ENCODE peak calls at places on chromosomes 4 and X, in ten cellular contexts. A is gastrocnemius medialis; T is kidney; S is tibial artery; R is lower leg skin; M is A673; P is bronchial epithelial cell; Q is AG04450; I is CD8-positive, alpha-beta memory T cell; Y is adrenal gland. B is an unnamed sample.

GRCh38 chr4:180860136-180860720 is 1383.0 kb upstream of the TENM3 start:
- DNase-seq in A (no peak), M (no peak), T (no peak), Q (no peak), R (no peak), I (no peak), S (no peak), P (no peak), Y (no peak), B (no peak)

GRCh38 chrX:39196192-39197102 is 395.2 kb downstream of the MID1IP1 start:
- DNase-seq in R (no peak), A (peak), P (peak), S (no peak), T (no peak), I (peak), Q (no peak), M (peak), Y (no peak), B (peak)

GRCh38 chr4:2304877-2305561 is 43.1 kb upstream of the MXD4 start:
- DNase-seq in M (no peak), P (no peak), T (no peak), Y (no peak), I (no peak), Q (no peak), A (no peak), S (peak), R (no peak), B (no peak)

GRCh38 chr4:168076989-168077725 is 15.2 kb upstream of the ANXA10 start:
- DNase-seq in M (peak), A (peak), T (no peak), I (no peak), Q (peak), S (no peak), R (peak), P (peak), Y (peak), B (peak)

GRCh38 chr4:147599764-147600163 is 17.4 kb upstream of the TMEM184C start:
- DNase-seq in Y (no peak), S (no peak), I (no peak), A (no peak), M (no peak), R (no peak), Q (peak), P (no peak), T (no peak), B (no peak)

GRCh38 chr4:81207793-81208192 is 7.2 kb downstream of the PRKG2 start:
- DNase-seq in R (peak), A (no peak), Y (no peak), Q (peak), S (no peak), P (peak), I (no peak), M (no peak), T (no peak), B (peak)

GRCh38 chr4:89197920-89198319 is 86.6 kb downstream of the TIGD2 start:
- DNase-seq in Y (no peak), I (no peak), S (no peak), Q (no peak), M (no peak), P (no peak), A (no peak), R (no peak), T (no peak), B (no peak)

GRCh38 chr4:6885953-6886557 is 23.6 kb upstream of the TBC1D14 start:
- DNase-seq in M (peak), P (peak), T (no peak), Y (peak), R (peak), Q (no peak), A (peak), I (no peak), S (peak), B (no peak)

GRCh38 chr4:84914686-84915395 is 51.6 kb downstream of the WDFY3 start:
- DNase-seq in R (no peak), Y (no peak), P (peak), Q (no peak), A (no peak), M (no peak), S (no peak), T (no peak), I (no peak), B (no peak)

GRCh38 chrX:69501433-69501832 is 2.7 kb upstream of the NALF2 start:
- DNase-seq in S (no peak), T (no peak), Q (no peak), A (no peak), Y (no peak), P (no peak), R (no peak), M (peak), I (no peak), B (no peak)

GRCh38 chr4:163161536-163162205 is 5.0 kb downstream of the NAF1 start:
- DNase-seq in P (peak), Q (peak), Y (no peak), A (no peak), S (no peak), T (no peak), M (no peak), R (no peak), I (no peak), B (no peak)

GRCh38 chr4:127410201-127410600 is 222.6 kb upstream of the INTU start:
- DNase-seq in R (peak), M (no peak), Y (peak), T (peak), P (no peak), Q (no peak), I (no peak), A (peak), S (peak), B (no peak)

GRCh38 chrX:109840585-109840984 is 107.5 kb upstream of the ACSL4 start:
- DNase-seq in P (peak), Y (peak), R (peak), I (no peak), A (peak), S (peak), Q (peak), T (no peak), M (peak), B (peak)

GRCh38 chr4:53571936-53572580 is 19.2 kb downstream of the LNX1 start:
- DNase-seq in S (no peak), T (no peak), R (no peak), Y (no peak), I (no peak), M (no peak), A (no peak), Q (no peak), P (no peak), B (no peak)

GRCh38 chrX:46485897-46486296 is 59.3 kb downstream of the ZNF674 start:
- DNase-seq in R (no peak), A (no peak), Y (no peak), T (no peak), I (no peak), M (no peak), S (no peak), P (no peak), Q (no peak), B (no peak)

GRCh38 chr4:23373269-23373668 is 516.6 kb downstream of the PPARGC1A start:
- DNase-seq in A (peak), M (no peak), I (no peak), P (peak), S (no peak), T (peak), Y (peak), R (no peak), Q (no peak), B (peak)

GRCh38 chrX:137313627-137314026 is 252.3 kb upstream of the ZIC3 start:
- DNase-seq in S (no peak), A (no peak), I (no peak), P (no peak), Y (no peak), M (no peak), Q (no peak), R (no peak), T (no peak), B (no peak)

GRCh38 chr4:113695328-113696169 is 66.0 kb downstream of the CAMK2D start:
- DNase-seq in Q (no peak), Y (no peak), A (no peak), R (no peak), M (no peak), I (no peak), S (no peak), T (no peak), P (peak), B (no peak)

GRCh38 chr4:13654158-13654797 is 26.8 kb upstream of the BOD1L1 start:
- DNase-seq in Y (peak), Q (no peak), T (peak), S (peak), A (peak), I (peak), M (peak), P (peak), R (peak), B (peak)

GRCh38 chr4:146159384-146160058 is 16.0 kb upstream of the LSM6 start:
- DNase-seq in T (no peak), I (no peak), Y (no peak), P (no peak), M (no peak), R (no peak), S (no peak), A (no peak), Q (no peak), B (no peak)

GRCh38 chr4:27123769-27124124 is 263.1 kb downstream of the STIM2 start:
- DNase-seq in S (no peak), T (no peak), P (no peak), R (no peak), M (no peak), I (no peak), Y (no peak), Q (no peak), A (no peak), B (no peak)

GRCh38 chr4:103499094-103499493 is 220.7 kb downstream of the TACR3 start:
- DNase-seq in P (no peak), S (no peak), T (no peak), Q (no peak), M (no peak), A (no peak), Y (no peak), I (no peak), R (no peak), B (no peak)

GRCh38 chr4:55866973-55867574 is 13.6 kb downstream of the EXOC1 start:
- DNase-seq in I (peak), T (no peak), A (peak), R (peak), P (peak), M (peak), Y (peak), S (no peak), Q (no peak), B (peak)

GRCh38 chr4:139986108-139986507 is 167.9 kb downstream of the MAML3 start:
- DNase-seq in Q (no peak), A (no peak), P (no peak), M (no peak), T (no peak), R (no peak), Y (no peak), I (no peak), S (no peak), B (peak)

GRCh38 chr4:100294356-100294755 is 104.1 kb upstream of the DDIT4L start:
- DNase-seq in I (no peak), Y (no peak), M (no peak), P (no peak), T (no peak), A (no peak), Q (no peak), R (no peak), S (no peak), B (no peak)

GRCh38 chr4:167196386-167196785 is 37.9 kb downstream of the SPOCK3 start:
- DNase-seq in Q (no peak), P (peak), Y (no peak), R (no peak), M (no peak), S (no peak), A (no peak), I (no peak), T (no peak), B (no peak)

DNA sequence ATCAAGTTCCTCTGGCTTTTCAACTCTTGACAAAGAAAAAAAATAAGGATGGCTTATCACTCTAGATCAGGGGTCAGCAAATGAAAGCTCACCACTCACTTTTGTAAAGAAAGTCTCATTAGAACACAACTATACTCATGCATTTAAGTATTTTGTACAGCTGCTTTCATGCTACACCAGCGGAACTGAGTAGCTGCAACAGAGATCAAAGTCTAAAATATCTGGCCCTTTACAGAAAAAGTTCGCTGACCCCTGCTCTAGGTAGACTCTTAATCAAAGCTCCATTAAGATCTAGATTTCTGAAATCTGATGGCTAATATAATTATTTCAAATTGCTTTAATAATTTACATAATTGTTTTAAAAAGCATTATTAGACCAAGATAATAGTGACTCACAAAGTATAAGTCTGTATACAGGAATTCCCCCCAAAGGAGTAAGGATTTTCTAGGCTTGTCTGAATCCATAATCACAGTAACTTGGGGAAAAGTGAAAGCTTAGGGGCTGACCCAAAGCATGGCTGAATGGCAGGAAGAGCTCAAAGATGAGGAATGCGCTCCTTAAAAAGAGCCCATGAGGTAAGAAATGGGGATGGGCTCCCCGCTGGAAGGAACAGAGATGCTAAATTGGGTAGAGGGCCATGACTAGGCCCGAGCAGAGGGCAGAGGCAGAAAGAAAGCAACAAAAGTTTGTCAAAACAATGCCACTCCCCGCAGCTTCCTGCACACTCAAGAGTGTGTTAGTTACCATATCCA is 140.3 kb downstream of the SH3KBP1 start:
- DNase-seq in P (no peak), I (no peak), R (no peak), Y (no peak), A (no peak), S (no peak), M (no peak), Q (no peak), T (no peak), B (no peak)
- H3K4me3 ChIP-seq in P (no peak), I (no peak), R (no peak), Y (no peak), A (no peak), S (no peak), M (no peak), Q (no peak), T (no peak), B (no peak)

DNA sequence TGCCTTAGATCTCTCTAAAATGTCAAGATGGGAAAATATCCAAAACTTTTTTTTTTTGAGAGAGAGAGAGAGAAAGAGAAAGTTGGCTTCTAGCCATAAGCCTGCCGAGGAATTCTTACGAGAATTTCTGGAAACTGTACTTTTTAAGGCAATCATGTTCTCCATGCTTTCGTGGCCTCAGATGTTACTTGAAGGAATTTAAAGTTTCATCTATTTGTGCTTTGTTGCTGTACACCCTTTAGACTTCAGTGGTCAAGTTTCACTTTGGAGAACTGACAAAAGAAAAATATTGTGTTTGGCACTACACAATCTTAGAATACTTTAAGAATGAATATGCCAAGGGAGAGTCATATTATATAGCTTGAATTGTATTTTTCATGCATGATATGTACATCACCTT is 53.9 kb downstream of the FAT4 start:
- DNase-seq in Q (peak), I (no peak), S (no peak), M (peak), P (peak), A (no peak), R (no peak), Y (no peak), T (no peak), B (peak)
- H3K4me3 ChIP-seq in Q (peak), I (no peak), S (peak), M (peak), P (peak), A (peak), R (no peak), Y (peak), T (peak), B (peak)

DNA sequence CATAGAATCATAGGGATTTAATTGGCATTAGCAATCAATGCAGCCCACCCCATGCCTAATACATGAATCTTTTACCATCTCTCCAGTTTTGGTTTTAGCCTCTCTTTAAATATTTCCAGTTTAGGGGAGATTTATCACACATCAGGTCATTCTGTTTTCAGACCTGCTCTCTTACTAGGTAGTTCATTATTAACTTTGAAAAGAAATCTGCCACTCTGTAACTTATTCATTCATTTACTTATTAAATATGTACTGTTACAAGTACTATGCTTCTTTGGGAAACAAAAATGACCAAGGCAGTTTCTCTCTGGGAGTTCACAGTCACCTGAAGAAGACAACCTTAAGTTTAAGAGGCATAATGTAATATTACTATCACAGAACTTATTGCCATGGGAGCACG is 62.1 kb downstream of the USO1 start:
- DNase-seq in S (no peak), I (no peak), T (no peak), Y (no peak), P (no peak), M (no peak), Q (no peak), R (no peak), A (no peak), B (no peak)
- H3K4me3 ChIP-seq in S (no peak), I (no peak), T (no peak), Y (no peak), P (no peak), M (no peak), Q (no peak), R (no peak), A (no peak), B (no peak)

GRCh38 chr4:154009191-154009590 is 220.3 kb upstream of the SFRP2 start:
- DNase-seq in Y (no peak), Q (no peak), T (no peak), P (peak), S (no peak), R (no peak), I (no peak), M (no peak), A (no peak), B (no peak)
- H3K4me3 ChIP-seq in Y (no peak), Q (no peak), T (no peak), P (no peak), S (no peak), R (no peak), I (no peak), M (no peak), A (no peak), B (no peak)

DNA sequence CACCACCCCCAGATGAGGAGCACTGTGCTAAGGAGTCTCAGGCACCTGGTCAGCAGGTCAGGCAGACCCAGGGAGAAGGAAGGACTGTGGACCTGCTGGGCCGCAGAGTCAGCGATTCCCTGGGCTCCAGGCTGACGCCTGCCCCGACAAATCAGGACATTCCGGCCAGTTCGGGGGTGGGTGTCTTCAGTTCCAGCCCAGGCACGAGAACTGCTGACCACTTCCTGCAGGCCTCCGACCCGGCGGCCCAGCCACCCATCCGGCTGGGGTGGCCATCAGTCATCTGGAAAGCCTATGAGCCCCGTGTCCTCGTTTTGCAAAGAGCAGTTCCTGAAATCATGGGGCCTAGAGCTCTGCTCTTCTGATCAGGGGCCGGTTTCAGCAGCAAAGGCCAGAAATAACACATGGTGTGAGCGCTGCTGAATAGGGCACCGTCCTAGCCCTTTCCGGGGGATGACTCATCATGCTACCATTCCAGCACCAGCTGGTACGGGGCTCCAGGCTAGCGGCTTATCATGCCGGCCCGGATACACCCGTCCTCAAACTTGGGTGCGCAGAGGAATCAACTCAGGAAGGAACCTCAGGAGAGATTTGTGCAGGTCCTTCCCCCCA is 7.8 kb upstream of the SH3TC1 start:
- DNase-seq in A (peak), Y (peak), P (peak), M (no peak), S (peak), T (peak), Q (no peak), R (peak), I (no peak), B (no peak)
- H3K4me3 ChIP-seq in A (peak), Y (no peak), P (no peak), M (no peak), S (no peak), T (no peak), Q (no peak), R (no peak), I (no peak), B (no peak)

GRCh38 chr4:185738851-185739250 is 73.1 kb downstream of the SORBS2 start:
- DNase-seq in T (no peak), P (no peak), I (no peak), Y (no peak), Q (no peak), S (no peak), R (no peak), A (no peak), M (no peak), B (no peak)

GRCh38 chr4:185738038-185738552 is 73.9 kb downstream of the SORBS2 start:
- DNase-seq in R (peak), I (no peak), Q (no peak), P (no peak), T (no peak), M (no peak), S (no peak), A (no peak), Y (peak), B (peak)

GRCh38 chr4:185735887-185736286 is 76.1 kb downstream of the SORBS2 start:
- DNase-seq in A (no peak), S (no peak), Y (no peak), R (no peak), Q (no peak), I (no peak), M (no peak), T (no peak), P (no peak), B (no peak)

GRCh38 chr4:185734930-185735329 is 77.1 kb downstream of the SORBS2 start:
- DNase-seq in T (no peak), M (no peak), I (no peak), P (no peak), S (no peak), A (no peak), Y (no peak), Q (no peak), R (no peak), B (no peak)

DNA sequence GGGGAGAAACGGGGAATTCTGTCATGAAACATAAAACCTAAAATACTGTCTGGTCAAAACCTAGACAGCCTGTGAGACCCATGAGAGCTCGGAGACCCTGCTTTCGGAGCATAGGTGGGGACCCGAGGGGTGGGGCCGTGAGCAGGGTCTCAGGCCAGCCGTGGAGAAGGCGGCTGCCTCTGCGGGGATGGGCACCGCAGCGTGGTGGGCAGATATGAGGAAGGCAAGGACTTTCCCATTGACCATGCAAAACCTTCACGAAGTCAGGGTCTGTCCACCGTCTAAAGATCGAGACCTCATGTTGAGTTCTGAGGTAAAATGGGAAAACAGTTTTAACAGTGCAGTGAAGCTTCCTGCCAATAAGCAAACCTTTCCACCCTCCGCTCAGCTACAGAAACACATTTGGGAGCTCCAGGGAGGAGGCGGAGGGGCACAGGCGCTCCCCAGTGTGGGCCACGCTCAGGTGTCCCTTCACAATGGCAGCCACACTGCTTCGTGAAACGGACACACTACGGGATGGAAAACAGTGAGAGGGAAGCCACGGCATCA is 74.4 kb downstream of the SORBS2 start:
- DNase-seq in A (no peak), I (no peak), Q (no peak), R (no peak), S (peak), T (no peak), M (no peak), P (no peak), Y (no peak), B (no peak)
- H3K4me3 ChIP-seq in A (no peak), I (no peak), Q (no peak), R (no peak), S (peak), T (no peak), M (no peak), P (no peak), Y (peak), B (peak)

GRCh38 chr4:41061482-41062185 is 152.7 kb downstream of the APBB2 start:
- DNase-seq in A (no peak), Y (no peak), M (no peak), T (no peak), Q (no peak), S (no peak), R (no peak), P (no peak), I (no peak), B (no peak)
- H3K4me3 ChIP-seq in A (no peak), Y (no peak), M (no peak), T (no peak), Q (no peak), S (no peak), R (no peak), P (no peak), I (no peak), B (no peak)